ENCODE peak calls at places on chromosomes 2 and 18, in six cellular contexts. One of them, this sample, is unnamed.

GRCh38 chr2:71934595-71935263 is 212.9 kb downstream of the CYP26B1 start:
- DNase-seq in psoas muscle: peak; percentile 82
- DNase-seq in IMR-90: no peak
- DNase-seq in adrenal gland: no peak
- DNase-seq in fibroblast of lung: peak; percentile 39
- DNase-seq in GM23338: no peak
- DNase-seq in this sample: no peak

GRCh38 chr2:158722266-158723105 is 72.6 kb upstream of the DAPL1 start:
- DNase-seq in adrenal gland: no peak
- DNase-seq in psoas muscle: no peak
- DNase-seq in fibroblast of lung: no peak
- DNase-seq in GM23338: no peak
- DNase-seq in IMR-90: no peak
- DNase-seq in this sample: peak; percentile 47

GRCh38 chr2:201580486-201580885 is 62.8 kb downstream of the TMEM237 start:
- DNase-seq in IMR-90: peak; percentile 89
- DNase-seq in psoas muscle: no peak
- DNase-seq in adrenal gland: no peak
- DNase-seq in fibroblast of lung: peak; percentile 96
- DNase-seq in GM23338: no peak
- DNase-seq in this sample: no peak

GRCh38 chr2:62362561-62362960 is 143.4 kb downstream of the TMEM17 start:
- DNase-seq in GM23338: peak; percentile 47
- DNase-seq in adrenal gland: no peak
- DNase-seq in IMR-90: no peak
- DNase-seq in fibroblast of lung: no peak
- DNase-seq in psoas muscle: no peak
- DNase-seq in this sample: peak; percentile 38

GRCh38 chr2:73983322-73984202 is 1.1 kb upstream of the TET3 start:
- DNase-seq in psoas muscle: peak; percentile 56
- DNase-seq in IMR-90: no peak
- DNase-seq in GM23338: peak; percentile 77
- DNase-seq in fibroblast of lung: no peak
- DNase-seq in adrenal gland: peak; percentile 30
- DNase-seq in this sample: peak; percentile 94

GRCh38 chr2:10933700-10934225 is 22.0 kb downstream of the KCNF1 start:
- DNase-seq in adrenal gland: no peak
- DNase-seq in psoas muscle: no peak
- DNase-seq in GM23338: no peak
- DNase-seq in fibroblast of lung: no peak
- DNase-seq in IMR-90: no peak
- DNase-seq in this sample: no peak

GRCh38 chr2:170165129-170165528 is 12.8 kb upstream of the MYO3B start:
- DNase-seq in GM23338: no peak
- DNase-seq in psoas muscle: no peak
- DNase-seq in IMR-90: peak; percentile 68
- DNase-seq in adrenal gland: no peak
- DNase-seq in fibroblast of lung: no peak
- DNase-seq in this sample: no peak

GRCh38 chr2:98915751-98916358 is 20.2 kb downstream of the CRACDL start:
- DNase-seq in psoas muscle: no peak
- DNase-seq in IMR-90: peak; percentile 41
- DNase-seq in fibroblast of lung: peak; percentile 41
- DNase-seq in adrenal gland: no peak
- DNase-seq in GM23338: no peak
- DNase-seq in this sample: no peak

GRCh38 chr2:218015831-218016521 is 13.2 kb upstream of the TNS1 start:
- DNase-seq in GM23338: no peak
- DNase-seq in fibroblast of lung: no peak
- DNase-seq in psoas muscle: no peak
- DNase-seq in adrenal gland: no peak
- DNase-seq in IMR-90: no peak
- DNase-seq in this sample: no peak

GRCh38 chr18:21112140-21112473 is 494 bp upstream of the ROCK1 start:
- DNase-seq in psoas muscle: no peak
- DNase-seq in fibroblast of lung: no peak
- DNase-seq in IMR-90: no peak
- DNase-seq in GM23338: no peak
- DNase-seq in adrenal gland: no peak
- DNase-seq in this sample: no peak

GRCh38 chr2:152062130-152063091 is 36.4 kb downstream of the CACNB4 start:
- DNase-seq in fibroblast of lung: peak; percentile 14
- DNase-seq in IMR-90: peak; percentile 73
- DNase-seq in adrenal gland: no peak
- DNase-seq in psoas muscle: peak; percentile 56
- DNase-seq in GM23338: no peak
- DNase-seq in this sample: no peak

GRCh38 chr2:181738074-181738473 is 57.8 kb upstream of the NEUROD1 start:
- DNase-seq in GM23338: peak; percentile 49
- DNase-seq in adrenal gland: no peak
- DNase-seq in fibroblast of lung: no peak
- DNase-seq in psoas muscle: no peak
- DNase-seq in IMR-90: peak; percentile 28
- DNase-seq in this sample: no peak

GRCh38 chr2:248724-249123 is 15.1 kb downstream of the SH3YL1 start:
- DNase-seq in GM23338: no peak
- DNase-seq in fibroblast of lung: no peak
- DNase-seq in adrenal gland: no peak
- DNase-seq in psoas muscle: no peak
- DNase-seq in IMR-90: no peak
- DNase-seq in this sample: no peak

GRCh38 chr18:59961086-59961485 is 61.3 kb downstream of the PMAIP1 start:
- DNase-seq in adrenal gland: no peak
- DNase-seq in psoas muscle: no peak
- DNase-seq in fibroblast of lung: no peak
- DNase-seq in IMR-90: no peak
- DNase-seq in GM23338: no peak
- DNase-seq in this sample: no peak

GRCh38 chr2:127932199-127932877 is 46.6 kb upstream of the AMMECR1L start:
- DNase-seq in GM23338: no peak
- DNase-seq in fibroblast of lung: peak; percentile 86
- DNase-seq in adrenal gland: no peak
- DNase-seq in psoas muscle: no peak
- DNase-seq in IMR-90: peak; percentile 84
- DNase-seq in this sample: no peak

GRCh38 chr2:45653584-45653983 is 2.1 kb downstream of the PRKCE start:
- DNase-seq in IMR-90: no peak
- DNase-seq in psoas muscle: no peak
- DNase-seq in GM23338: no peak
- DNase-seq in fibroblast of lung: no peak
- DNase-seq in adrenal gland: no peak
- DNase-seq in this sample: no peak

GRCh38 chr2:135745545-135745944 is 3.9 kb downstream of the UBXN4 start:
- DNase-seq in GM23338: no peak
- DNase-seq in adrenal gland: no peak
- DNase-seq in fibroblast of lung: peak; percentile 64
- DNase-seq in IMR-90: peak; percentile 90
- DNase-seq in psoas muscle: no peak
- DNase-seq in this sample: no peak

GRCh38 chr2:12091201-12091806 is 344.9 kb downstream of the LPIN1 start:
- DNase-seq in GM23338: no peak
- DNase-seq in IMR-90: no peak
- DNase-seq in adrenal gland: no peak
- DNase-seq in fibroblast of lung: no peak
- DNase-seq in psoas muscle: no peak
- DNase-seq in this sample: no peak

GRCh38 chr2:173851256-173851655 is 113.9 kb downstream of the SP3 start:
- DNase-seq in IMR-90: no peak
- DNase-seq in fibroblast of lung: no peak
- DNase-seq in psoas muscle: peak; percentile 82
- DNase-seq in adrenal gland: peak; percentile 35
- DNase-seq in GM23338: no peak
- DNase-seq in this sample: no peak

GRCh38 chr2:148103946-148104345 is 83.1 kb downstream of the MBD5 start:
- DNase-seq in IMR-90: no peak
- DNase-seq in adrenal gland: no peak
- DNase-seq in fibroblast of lung: no peak
- DNase-seq in GM23338: no peak
- DNase-seq in psoas muscle: no peak
- DNase-seq in this sample: no peak

GRCh38 chr2:29222381-29223179 is 107.4 kb downstream of the CLIP4 start:
- DNase-seq in IMR-90: no peak
- DNase-seq in GM23338: no peak
- DNase-seq in fibroblast of lung: no peak
- DNase-seq in psoas muscle: peak; percentile 31
- DNase-seq in adrenal gland: no peak
- DNase-seq in this sample: no peak

GRCh38 chr2:15588329-15588919 is 3.2 kb upstream of the DDX1 start:
- DNase-seq in GM23338: peak; percentile 74
- DNase-seq in fibroblast of lung: peak; percentile 63
- DNase-seq in adrenal gland: peak; percentile 59
- DNase-seq in IMR-90: peak; percentile 54
- DNase-seq in psoas muscle: peak; percentile 67
- DNase-seq in this sample: no peak

GRCh38 chr2:45000341-45000901 is 8.8 kb downstream of the SIX2 start:
- DNase-seq in GM23338: peak; percentile 88
- DNase-seq in fibroblast of lung: no peak
- DNase-seq in adrenal gland: no peak
- DNase-seq in IMR-90: no peak
- DNase-seq in psoas muscle: no peak
- DNase-seq in this sample: no peak

GRCh38 chr18:58579561-58580047 is 49.3 kb downstream of the ALPK2 start:
- DNase-seq in fibroblast of lung: peak; percentile 53
- DNase-seq in GM23338: no peak
- DNase-seq in psoas muscle: peak; percentile 64
- DNase-seq in adrenal gland: no peak
- DNase-seq in IMR-90: peak; percentile 91
- DNase-seq in this sample: no peak
- H3K4me1 ChIP-seq in fibroblast of lung: peaks cover 20% of the 10 kb centered on the region
- H3K4me1 ChIP-seq in GM23338: peaks cover 20% of the 10 kb centered on the region
- H3K4me1 ChIP-seq in psoas muscle: peaks cover 32% of the 10 kb centered on the region
- H3K4me1 ChIP-seq in adrenal gland: no peaks in the 10 kb centered on the region
- H3K4me1 ChIP-seq in IMR-90: peaks cover 27% of the 10 kb centered on the region
- H3K4me1 ChIP-seq in this sample: no peaks in the 10 kb centered on the region

DNA sequence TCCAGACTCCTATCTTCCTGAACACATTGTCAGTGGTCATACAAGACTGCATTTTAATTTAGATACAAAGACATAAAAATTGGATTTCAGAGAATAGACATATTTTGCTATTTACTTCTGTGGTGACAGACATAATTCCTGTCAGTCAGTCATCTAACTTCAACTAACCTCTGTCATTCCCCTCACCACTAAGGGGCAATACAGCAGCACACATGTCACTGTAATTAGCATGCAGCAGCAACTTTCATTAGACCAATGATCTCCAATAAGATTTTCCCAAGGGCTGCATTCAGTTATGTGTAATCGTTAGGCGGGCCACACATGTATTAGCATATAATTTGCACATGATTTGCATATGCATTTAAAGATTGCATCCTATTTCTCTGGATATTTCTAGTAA is 624.5 kb downstream of the NR4A2 start:
- DNase-seq in adrenal gland: no peak
- DNase-seq in fibroblast of lung: no peak
- DNase-seq in GM23338: peak; percentile 19
- DNase-seq in IMR-90: no peak
- DNase-seq in psoas muscle: no peak
- DNase-seq in this sample: no peak
- TF ChIP-seq CTCF in adrenal gland: no peak
- TF ChIP-seq CTCF in fibroblast of lung: no peak
- TF ChIP-seq CTCF in GM23338: peak; percentile 82
- TF ChIP-seq CTCF in IMR-90: no peak
- TF ChIP-seq CTCF in psoas muscle: no peak
- TF ChIP-seq CTCF in this sample: no peak

GRCh38 chr2:9549420-9549819 is 6.2 kb downstream of the ADAM17 start:
- DNase-seq in IMR-90: no peak
- DNase-seq in adrenal gland: no peak
- DNase-seq in psoas muscle: no peak
- DNase-seq in fibroblast of lung: no peak
- DNase-seq in GM23338: no peak
- DNase-seq in this sample: no peak

GRCh38 chr2:9555338-9556120 is at the start of gene ADAM17:
- DNase-seq in IMR-90: peak; percentile 95
- DNase-seq in fibroblast of lung: peak; percentile 96
- DNase-seq in adrenal gland: peak; percentile 96
- DNase-seq in psoas muscle: peak; percentile 98
- DNase-seq in GM23338: peak; percentile 96
- DNase-seq in this sample: peak; percentile 100

GRCh38 chr2:9556121-9556869 is 665 bp upstream of the ADAM17 start:
- DNase-seq in GM23338: no peak
- DNase-seq in adrenal gland: no peak
- DNase-seq in IMR-90: peak; percentile 22
- DNase-seq in psoas muscle: no peak
- DNase-seq in fibroblast of lung: peak; percentile 54
- DNase-seq in this sample: no peak

GRCh38 chr2:9554841-9555337 is 741 bp downstream of the ADAM17 start:
- DNase-seq in GM23338: peak; percentile 67
- DNase-seq in IMR-90: peak; percentile 88
- DNase-seq in adrenal gland: no peak
- DNase-seq in fibroblast of lung: peak; percentile 92
- DNase-seq in psoas muscle: no peak
- DNase-seq in this sample: no peak

DNA sequence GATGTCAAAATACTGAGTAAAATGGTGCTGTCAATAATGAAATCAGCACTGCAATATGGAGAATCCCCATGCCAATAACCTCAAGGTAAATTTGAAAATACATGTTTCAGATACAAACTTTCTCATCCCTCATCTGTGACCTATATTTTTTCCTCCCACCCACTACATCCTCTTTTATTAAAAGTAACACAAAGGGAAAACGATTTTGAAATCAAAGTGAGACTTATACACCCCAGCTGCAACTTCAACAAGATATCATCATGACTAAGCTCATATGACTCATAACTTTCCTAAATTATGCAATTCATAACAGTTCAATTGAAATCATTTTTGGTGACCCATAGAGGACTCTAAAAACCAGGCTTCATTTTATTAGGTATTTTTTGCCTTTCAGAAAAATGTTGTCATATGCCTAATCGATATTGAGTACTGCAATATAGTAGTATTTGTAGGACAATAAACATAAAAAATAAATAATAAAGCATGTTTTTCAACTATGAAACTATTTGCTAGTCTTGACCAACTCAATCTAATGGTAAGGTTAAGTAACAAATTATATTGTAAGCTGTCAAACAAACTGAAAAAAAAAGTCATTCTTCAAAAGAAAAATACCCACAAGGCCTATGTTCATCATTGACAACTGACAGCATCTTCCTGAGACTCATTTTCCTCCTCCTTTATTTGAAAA is 3.0 kb downstream of the ADAM17 start:
- DNase-seq in adrenal gland: no peak
- DNase-seq in GM23338: no peak
- DNase-seq in IMR-90: peak; percentile 91
- DNase-seq in psoas muscle: no peak
- DNase-seq in fibroblast of lung: peak; percentile 97
- DNase-seq in this sample: no peak
- H3K4me3 ChIP-seq in adrenal gland: no peak overlapping the region
- H3K4me3 ChIP-seq in GM23338: no peak overlapping the region
- H3K4me3 ChIP-seq in IMR-90: no peak overlapping the region
- H3K4me3 ChIP-seq in psoas muscle: peak overlapping the region; percentile 40
- H3K4me3 ChIP-seq in fibroblast of lung: peak overlapping the region; percentile 43
- H3K4me3 ChIP-seq in this sample: no peak overlapping the region

DNA sequence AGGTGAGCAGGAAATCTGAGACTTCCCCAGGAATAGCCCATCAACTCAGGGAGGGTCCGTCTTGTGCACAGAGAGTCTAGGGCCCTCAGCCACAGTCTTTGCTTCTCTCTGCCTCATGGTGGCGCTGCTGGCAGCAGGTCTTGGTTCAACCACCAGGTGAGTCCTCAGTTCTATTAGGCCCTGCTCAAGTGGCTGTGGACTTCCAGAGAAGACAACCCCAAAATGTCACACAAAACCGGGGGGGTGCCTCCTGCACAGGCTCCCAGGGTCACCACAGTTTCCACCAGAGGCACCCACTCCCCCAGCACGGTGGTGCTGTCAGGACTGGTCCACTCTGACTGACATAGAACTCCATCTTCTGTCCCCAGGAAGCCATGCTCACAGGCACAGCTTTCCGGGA is 2.4 kb upstream of the CHRNG start:
- DNase-seq in IMR-90: no peak
- DNase-seq in psoas muscle: peak; percentile 56
- DNase-seq in adrenal gland: no peak
- DNase-seq in fibroblast of lung: no peak
- DNase-seq in GM23338: peak; percentile 84
- DNase-seq in this sample: no peak
- H3K4me1 ChIP-seq in IMR-90: no peaks in the 10 kb centered on the region
- H3K4me1 ChIP-seq in psoas muscle: peaks cover 16% of the 10 kb centered on the region
- H3K4me1 ChIP-seq in adrenal gland: no peaks in the 10 kb centered on the region
- H3K4me1 ChIP-seq in fibroblast of lung: no peaks in the 10 kb centered on the region
- H3K4me1 ChIP-seq in GM23338: peaks cover 4% of the 10 kb centered on the region
- H3K4me1 ChIP-seq in this sample: peaks cover 8% of the 10 kb centered on the region